ENCODE peak calls at places on chromosomes 13 and 19, in ten cellular contexts. One of them, this sample, is unnamed.

GRCh38 chr13:43924549-43925245 is 45.0 kb downstream of the LACC1 start:
- DNase-seq in progenitor cell of endocrine pancreas: no peak
- DNase-seq in cardiac muscle cell: no peak
- DNase-seq in cardiac fibroblast: no peak
- DNase-seq in fibroblast of villous mesenchyme: no peak
- DNase-seq in brain microvascular endothelial cell: no peak
- DNase-seq in breast epithelium: no peak
- DNase-seq in endothelial cell: no peak
- DNase-seq in heart right ventricle: no peak
- DNase-seq in activated B cell treated with CpG ODN at 0.5 μM for 24 hours: no peak
- DNase-seq in this sample: no peak

GRCh38 chr19:7533925-7534480 is 1.5 kb upstream of the PNPLA6 start:
- DNase-seq in progenitor cell of endocrine pancreas: peak
- DNase-seq in cardiac muscle cell: peak
- DNase-seq in cardiac fibroblast: peak
- DNase-seq in fibroblast of villous mesenchyme: peak
- DNase-seq in brain microvascular endothelial cell: peak
- DNase-seq in breast epithelium: peak
- DNase-seq in endothelial cell: peak
- DNase-seq in heart right ventricle: peak
- DNase-seq in activated B cell treated with CpG ODN at 0.5 μM for 24 hours: peak
- DNase-seq in this sample: peak

GRCh38 chr13:51764184-51765141 is 39.5 kb downstream of the DHRS12 start:
- DNase-seq in progenitor cell of endocrine pancreas: no peak
- DNase-seq in cardiac muscle cell: peak
- DNase-seq in cardiac fibroblast: peak
- DNase-seq in fibroblast of villous mesenchyme: peak
- DNase-seq in brain microvascular endothelial cell: peak
- DNase-seq in breast epithelium: peak
- DNase-seq in endothelial cell: no peak
- DNase-seq in heart right ventricle: peak
- DNase-seq in activated B cell treated with CpG ODN at 0.5 μM for 24 hours: peak
- DNase-seq in this sample: no peak

GRCh38 chr13:93455881-93456280 is 229.3 kb downstream of the GPC6 start:
- DNase-seq in progenitor cell of endocrine pancreas: no peak
- DNase-seq in cardiac muscle cell: no peak
- DNase-seq in cardiac fibroblast: no peak
- DNase-seq in fibroblast of villous mesenchyme: no peak
- DNase-seq in brain microvascular endothelial cell: no peak
- DNase-seq in breast epithelium: no peak
- DNase-seq in endothelial cell: no peak
- DNase-seq in heart right ventricle: no peak
- DNase-seq in activated B cell treated with CpG ODN at 0.5 μM for 24 hours: no peak
- DNase-seq in this sample: no peak

GRCh38 chr13:37870895-37871550 is 1.5 kb upstream of the TRPC4 start:
- DNase-seq in progenitor cell of endocrine pancreas: no peak
- DNase-seq in cardiac muscle cell: peak
- DNase-seq in cardiac fibroblast: peak
- DNase-seq in fibroblast of villous mesenchyme: peak
- DNase-seq in brain microvascular endothelial cell: peak
- DNase-seq in breast epithelium: no peak
- DNase-seq in endothelial cell: no peak
- DNase-seq in heart right ventricle: no peak
- DNase-seq in activated B cell treated with CpG ODN at 0.5 μM for 24 hours: no peak
- DNase-seq in this sample: no peak

GRCh38 chr19:35066691-35067563 is 25.4 kb downstream of the HPN start:
- DNase-seq in progenitor cell of endocrine pancreas: peak
- DNase-seq in cardiac muscle cell: peak
- DNase-seq in cardiac fibroblast: peak
- DNase-seq in fibroblast of villous mesenchyme: peak
- DNase-seq in brain microvascular endothelial cell: peak
- DNase-seq in breast epithelium: peak
- DNase-seq in endothelial cell: peak
- DNase-seq in heart right ventricle: peak
- DNase-seq in activated B cell treated with CpG ODN at 0.5 μM for 24 hours: peak
- DNase-seq in this sample: peak

GRCh38 chr19:18421371-18421959 is 2.3 kb downstream of the SSBP4 start:
- DNase-seq in progenitor cell of endocrine pancreas: peak
- DNase-seq in cardiac muscle cell: no peak
- DNase-seq in cardiac fibroblast: no peak
- DNase-seq in fibroblast of villous mesenchyme: no peak
- DNase-seq in brain microvascular endothelial cell: no peak
- DNase-seq in breast epithelium: no peak
- DNase-seq in endothelial cell: no peak
- DNase-seq in heart right ventricle: no peak
- DNase-seq in activated B cell treated with CpG ODN at 0.5 μM for 24 hours: no peak
- DNase-seq in this sample: no peak

GRCh38 chr13:35995136-35995535 is 136.0 kb downstream of the DCLK1 start:
- DNase-seq in progenitor cell of endocrine pancreas: no peak
- DNase-seq in cardiac muscle cell: peak
- DNase-seq in cardiac fibroblast: peak
- DNase-seq in fibroblast of villous mesenchyme: peak
- DNase-seq in brain microvascular endothelial cell: no peak
- DNase-seq in breast epithelium: no peak
- DNase-seq in endothelial cell: no peak
- DNase-seq in heart right ventricle: no peak
- DNase-seq in activated B cell treated with CpG ODN at 0.5 μM for 24 hours: no peak
- DNase-seq in this sample: no peak

GRCh38 chr13:95740921-95741320 is 64.0 kb downstream of the DNAJC3 start:
- DNase-seq in progenitor cell of endocrine pancreas: no peak
- DNase-seq in cardiac muscle cell: no peak
- DNase-seq in cardiac fibroblast: no peak
- DNase-seq in fibroblast of villous mesenchyme: peak
- DNase-seq in brain microvascular endothelial cell: no peak
- DNase-seq in breast epithelium: no peak
- DNase-seq in endothelial cell: no peak
- DNase-seq in heart right ventricle: no peak
- DNase-seq in activated B cell treated with CpG ODN at 0.5 μM for 24 hours: no peak
- DNase-seq in this sample: no peak

GRCh38 chr13:41590643-41591042 is 133.3 kb downstream of the RGCC start:
- DNase-seq in progenitor cell of endocrine pancreas: no peak
- DNase-seq in cardiac muscle cell: no peak
- DNase-seq in cardiac fibroblast: no peak
- DNase-seq in fibroblast of villous mesenchyme: no peak
- DNase-seq in brain microvascular endothelial cell: no peak
- DNase-seq in breast epithelium: no peak
- DNase-seq in endothelial cell: no peak
- DNase-seq in heart right ventricle: no peak
- DNase-seq in activated B cell treated with CpG ODN at 0.5 μM for 24 hours: no peak
- DNase-seq in this sample: no peak

GRCh38 chr13:58165617-58166016 is 534.1 kb downstream of the PCDH17 start:
- DNase-seq in progenitor cell of endocrine pancreas: no peak
- DNase-seq in cardiac muscle cell: no peak
- DNase-seq in cardiac fibroblast: no peak
- DNase-seq in fibroblast of villous mesenchyme: no peak
- DNase-seq in brain microvascular endothelial cell: no peak
- DNase-seq in breast epithelium: no peak
- DNase-seq in endothelial cell: no peak
- DNase-seq in heart right ventricle: no peak
- DNase-seq in activated B cell treated with CpG ODN at 0.5 μM for 24 hours: no peak
- DNase-seq in this sample: no peak

GRCh38 chr19:19405919-19406877 is 723 bp downstream of the GATAD2A start:
- DNase-seq in progenitor cell of endocrine pancreas: peak
- DNase-seq in cardiac muscle cell: peak
- DNase-seq in cardiac fibroblast: peak
- DNase-seq in fibroblast of villous mesenchyme: peak
- DNase-seq in brain microvascular endothelial cell: no peak
- DNase-seq in breast epithelium: no peak
- DNase-seq in endothelial cell: peak
- DNase-seq in heart right ventricle: peak
- DNase-seq in activated B cell treated with CpG ODN at 0.5 μM for 24 hours: peak
- DNase-seq in this sample: peak

GRCh38 chr13:32448224-32448623 is 20.3 kb upstream of the N4BP2L1 start:
- DNase-seq in progenitor cell of endocrine pancreas: no peak
- DNase-seq in cardiac muscle cell: no peak
- DNase-seq in cardiac fibroblast: no peak
- DNase-seq in fibroblast of villous mesenchyme: no peak
- DNase-seq in brain microvascular endothelial cell: no peak
- DNase-seq in breast epithelium: no peak
- DNase-seq in endothelial cell: no peak
- DNase-seq in heart right ventricle: no peak
- DNase-seq in activated B cell treated with CpG ODN at 0.5 μM for 24 hours: no peak
- DNase-seq in this sample: no peak

GRCh38 chr19:4704317-4704673 is 19.3 kb downstream of the DPP9 start:
- DNase-seq in progenitor cell of endocrine pancreas: no peak
- DNase-seq in cardiac muscle cell: no peak
- DNase-seq in cardiac fibroblast: no peak
- DNase-seq in fibroblast of villous mesenchyme: no peak
- DNase-seq in brain microvascular endothelial cell: no peak
- DNase-seq in breast epithelium: no peak
- DNase-seq in endothelial cell: no peak
- DNase-seq in heart right ventricle: no peak
- DNase-seq in activated B cell treated with CpG ODN at 0.5 μM for 24 hours: no peak
- DNase-seq in this sample: no peak

GRCh38 chr13:25973085-25973484 is 78.7 kb downstream of the SHISA2 start:
- DNase-seq in progenitor cell of endocrine pancreas: no peak
- DNase-seq in cardiac muscle cell: no peak
- DNase-seq in cardiac fibroblast: no peak
- DNase-seq in fibroblast of villous mesenchyme: no peak
- DNase-seq in brain microvascular endothelial cell: no peak
- DNase-seq in breast epithelium: no peak
- DNase-seq in endothelial cell: no peak
- DNase-seq in heart right ventricle: no peak
- DNase-seq in activated B cell treated with CpG ODN at 0.5 μM for 24 hours: no peak
- DNase-seq in this sample: peak

GRCh38 chr13:94416454-94417080 is 62.9 kb downstream of the DCT start:
- DNase-seq in progenitor cell of endocrine pancreas: peak
- DNase-seq in cardiac muscle cell: peak
- DNase-seq in cardiac fibroblast: peak
- DNase-seq in fibroblast of villous mesenchyme: peak
- DNase-seq in brain microvascular endothelial cell: peak
- DNase-seq in breast epithelium: no peak
- DNase-seq in endothelial cell: peak
- DNase-seq in heart right ventricle: no peak
- DNase-seq in activated B cell treated with CpG ODN at 0.5 μM for 24 hours: no peak
- DNase-seq in this sample: peak

DNA sequence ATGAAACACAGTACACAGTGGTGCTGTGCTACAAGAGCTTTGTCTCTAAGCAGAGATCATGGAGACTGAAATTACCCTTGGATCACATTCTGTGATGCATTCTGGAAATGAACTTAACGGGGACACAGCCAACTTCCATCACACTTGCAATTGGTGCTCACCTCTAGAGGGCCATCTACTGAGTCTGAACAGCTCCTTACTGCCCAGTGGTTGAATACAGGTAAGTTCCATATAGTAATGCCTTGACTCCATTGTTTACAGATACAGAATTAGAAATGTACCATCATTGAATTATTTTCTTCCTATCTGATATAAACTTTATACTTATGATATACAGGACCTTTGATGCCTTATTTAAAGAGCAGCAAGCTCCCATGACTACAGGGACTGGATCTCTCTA is 686.4 kb downstream of the PCDH9 start:
- DNase-seq in progenitor cell of endocrine pancreas: no peak
- DNase-seq in cardiac muscle cell: no peak
- DNase-seq in cardiac fibroblast: no peak
- DNase-seq in fibroblast of villous mesenchyme: no peak
- DNase-seq in brain microvascular endothelial cell: no peak
- DNase-seq in breast epithelium: no peak
- DNase-seq in endothelial cell: no peak
- DNase-seq in heart right ventricle: no peak
- DNase-seq in activated B cell treated with CpG ODN at 0.5 μM for 24 hours: no peak
- DNase-seq in this sample: no peak
- TF ChIP-seq CTCF in progenitor cell of endocrine pancreas: peak
- TF ChIP-seq CTCF in cardiac muscle cell: no peak
- TF ChIP-seq CTCF in cardiac fibroblast: no peak
- TF ChIP-seq CTCF in fibroblast of villous mesenchyme: no peak
- TF ChIP-seq CTCF in brain microvascular endothelial cell: peak
- TF ChIP-seq CTCF in breast epithelium: no peak
- TF ChIP-seq CTCF in endothelial cell: no peak
- TF ChIP-seq CTCF in heart right ventricle: no peak
- TF ChIP-seq CTCF in activated B cell treated with CpG ODN at 0.5 μM for 24 hours: no peak
- TF ChIP-seq CTCF in this sample: no peak

GRCh38 chr19:38517321-38517720 is 83.8 kb downstream of the RYR1 start:
- DNase-seq in progenitor cell of endocrine pancreas: no peak
- DNase-seq in cardiac muscle cell: no peak
- DNase-seq in cardiac fibroblast: no peak
- DNase-seq in fibroblast of villous mesenchyme: no peak
- DNase-seq in brain microvascular endothelial cell: no peak
- DNase-seq in breast epithelium: no peak
- DNase-seq in endothelial cell: no peak
- DNase-seq in heart right ventricle: no peak
- DNase-seq in activated B cell treated with CpG ODN at 0.5 μM for 24 hours: no peak
- DNase-seq in this sample: no peak
- TF ChIP-seq CTCF in progenitor cell of endocrine pancreas: no peak
- TF ChIP-seq CTCF in cardiac muscle cell: no peak
- TF ChIP-seq CTCF in cardiac fibroblast: no peak
- TF ChIP-seq CTCF in fibroblast of villous mesenchyme: no peak
- TF ChIP-seq CTCF in brain microvascular endothelial cell: no peak
- TF ChIP-seq CTCF in breast epithelium: no peak
- TF ChIP-seq CTCF in endothelial cell: no peak
- TF ChIP-seq CTCF in heart right ventricle: no peak
- TF ChIP-seq CTCF in activated B cell treated with CpG ODN at 0.5 μM for 24 hours: no peak
- TF ChIP-seq CTCF in this sample: no peak

GRCh38 chr13:110713981-110714797 is 689 bp downstream of the ING1 start:
- DNase-seq in progenitor cell of endocrine pancreas: peak
- DNase-seq in cardiac muscle cell: peak
- DNase-seq in cardiac fibroblast: peak
- DNase-seq in fibroblast of villous mesenchyme: peak
- DNase-seq in brain microvascular endothelial cell: peak
- DNase-seq in breast epithelium: peak
- DNase-seq in endothelial cell: peak
- DNase-seq in heart right ventricle: peak
- DNase-seq in activated B cell treated with CpG ODN at 0.5 μM for 24 hours: peak
- DNase-seq in this sample: peak
- TF ChIP-seq CTCF in progenitor cell of endocrine pancreas: no peak
- TF ChIP-seq CTCF in cardiac muscle cell: no peak
- TF ChIP-seq CTCF in cardiac fibroblast: no peak
- TF ChIP-seq CTCF in fibroblast of villous mesenchyme: no peak
- TF ChIP-seq CTCF in brain microvascular endothelial cell: peak
- TF ChIP-seq CTCF in breast epithelium: no peak
- TF ChIP-seq CTCF in endothelial cell: no peak
- TF ChIP-seq CTCF in heart right ventricle: no peak
- TF ChIP-seq CTCF in activated B cell treated with CpG ODN at 0.5 μM for 24 hours: no peak
- TF ChIP-seq CTCF in this sample: no peak

GRCh38 chr13:97223711-97224461 is 1.8 kb downstream of the MBNL2 start:
- DNase-seq in progenitor cell of endocrine pancreas: no peak
- DNase-seq in cardiac muscle cell: peak
- DNase-seq in cardiac fibroblast: peak
- DNase-seq in fibroblast of villous mesenchyme: peak
- DNase-seq in brain microvascular endothelial cell: peak
- DNase-seq in breast epithelium: peak
- DNase-seq in endothelial cell: no peak
- DNase-seq in heart right ventricle: peak
- DNase-seq in activated B cell treated with CpG ODN at 0.5 μM for 24 hours: peak
- DNase-seq in this sample: peak
- TF ChIP-seq CTCF in progenitor cell of endocrine pancreas: no peak
- TF ChIP-seq CTCF in cardiac muscle cell: peak
- TF ChIP-seq CTCF in cardiac fibroblast: no peak
- TF ChIP-seq CTCF in fibroblast of villous mesenchyme: no peak
- TF ChIP-seq CTCF in brain microvascular endothelial cell: no peak
- TF ChIP-seq CTCF in breast epithelium: peak
- TF ChIP-seq CTCF in endothelial cell: no peak
- TF ChIP-seq CTCF in heart right ventricle: no peak
- TF ChIP-seq CTCF in activated B cell treated with CpG ODN at 0.5 μM for 24 hours: no peak
- TF ChIP-seq CTCF in this sample: no peak

This sample was measured in nephron progenitor cell.